ENCODE peak calls at places on chromosomes 1 and 21, in five cellular contexts. P is WERI-Rb-1, L is astrocyte, V is uterus, N is left lung. H is an unnamed sample.

GRCh38 chr1:2801046-2801445 is 447 bp downstream of the TTC34 start:
- DNase-seq in P (no peak), L (no peak), V (no peak), N (peak; percentile 51), H (no peak)

GRCh38 chr1:42941640-42942330 is 16.9 kb downstream of the SLC2A1 start:
- DNase-seq in P (no peak), L (peak; percentile 91), V (no peak), N (peak; percentile 92), H (no peak)

GRCh38 chr1:145824499-145824842 is 471 bp downstream of the POLR3C start:
- DNase-seq in P (no peak), L (no peak), V (no peak), N (no peak), H (peak; percentile 2)

GRCh38 chr1:226349081-226349480 is 40.1 kb upstream of the LIN9 start:
- DNase-seq in P (no peak), L (no peak), V (no peak), N (no peak), H (no peak)

GRCh38 chr1:47424336-47424982 is 8.4 kb downstream of the FOXE3 start:
- DNase-seq in P (peak; percentile 61), L (peak; percentile 14), V (no peak), N (no peak), H (no peak)

GRCh38 chr1:201590474-201590873 is 51.5 kb downstream of the NAV1 start:
- DNase-seq in P (no peak), L (no peak), V (no peak), N (no peak), H (no peak)

GRCh38 chr1:151416231-151416630 is 16.9 kb downstream of the PSMB4 start:
- DNase-seq in P (no peak), L (peak; percentile 9), V (no peak), N (no peak), H (no peak)

GRCh38 chr1:59026472-59026948 is 242.7 kb upstream of the JUN start:
- DNase-seq in P (no peak), L (peak; percentile 96), V (no peak), N (no peak), H (no peak)

GRCh38 chr1:42017259-42017658 is 98.5 kb upstream of the HIVEP3 start:
- DNase-seq in P (no peak), L (no peak), V (no peak), N (no peak), H (no peak)

GRCh38 chr1:10910490-10911273 is 101.8 kb upstream of the TARDBP start:
- DNase-seq in P (peak; percentile 58), L (no peak), V (no peak), N (no peak), H (no peak)

GRCh38 chr1:156104861-156105546 is 9.5 kb upstream of the LMNA start:
- DNase-seq in P (no peak), L (no peak), V (no peak), N (no peak), H (no peak)

GRCh38 chr1:59750612-59751395 is 63.9 kb upstream of the HOOK1 start:
- DNase-seq in P (no peak), L (peak; percentile 90), V (peak; percentile 86), N (no peak), H (no peak)

GRCh38 chr1:23403355-23403734 is 21.2 kb downstream of the TCEA3 start:
- DNase-seq in P (no peak), L (no peak), V (no peak), N (no peak), H (no peak)

GRCh38 chr1:23402286-23403037 is 22.1 kb downstream of the TCEA3 start:
- DNase-seq in P (no peak), L (no peak), V (no peak), N (no peak), H (no peak)

GRCh38 chr1:23405946-23406345 is 18.6 kb downstream of the TCEA3 start:
- DNase-seq in P (no peak), L (no peak), V (no peak), N (no peak), H (no peak)

GRCh38 chr1:23403038-23403336 is 21.6 kb downstream of the TCEA3 start:
- DNase-seq in P (no peak), L (peak; percentile 81), V (peak; percentile 44), N (no peak), H (no peak)

GRCh38 chr1:23403735-23404486 is 20.6 kb downstream of the TCEA3 start:
- DNase-seq in P (peak; percentile 89), L (peak; percentile 91), V (peak; percentile 85), N (peak; percentile 93), H (peak; percentile 74)
- TF ChIP-seq CTCF in P (peak; percentile 89), L (peak; percentile 96), V (peak; percentile 98), N (peak; percentile 93), H (peak; percentile 96)

GRCh38 chr21:44003307-44003966 is 8.7 kb upstream of the TRAPPC10 start:
- DNase-seq in P (no peak), L (no peak), V (no peak), N (no peak), H (no peak)

GRCh38 chr21:44005071-44005470 is 7.0 kb upstream of the TRAPPC10 start:
- DNase-seq in P (no peak), L (no peak), V (no peak), N (no peak), H (no peak)

GRCh38 chr21:44005593-44005992 is 6.5 kb upstream of the TRAPPC10 start:
- DNase-seq in P (no peak), L (no peak), V (no peak), N (no peak), H (no peak)

GRCh38 chr21:44006656-44007055 is 5.5 kb upstream of the TRAPPC10 start:
- DNase-seq in P (no peak), L (peak; percentile 92), V (peak; percentile 55), N (no peak), H (no peak)

GRCh38 chr21:44006017-44006624 is 6.0 kb upstream of the TRAPPC10 start:
- DNase-seq in P (no peak), L (peak; percentile 96), V (peak; percentile 67), N (no peak), H (no peak)
- H3K27ac ChIP-seq in P (no peak overlapping the region), L (peak overlapping the region; percentile 88), V (peak overlapping the region; percentile 80), N (peak overlapping the region; percentile 67), H (no peak overlapping the region)

DNA sequence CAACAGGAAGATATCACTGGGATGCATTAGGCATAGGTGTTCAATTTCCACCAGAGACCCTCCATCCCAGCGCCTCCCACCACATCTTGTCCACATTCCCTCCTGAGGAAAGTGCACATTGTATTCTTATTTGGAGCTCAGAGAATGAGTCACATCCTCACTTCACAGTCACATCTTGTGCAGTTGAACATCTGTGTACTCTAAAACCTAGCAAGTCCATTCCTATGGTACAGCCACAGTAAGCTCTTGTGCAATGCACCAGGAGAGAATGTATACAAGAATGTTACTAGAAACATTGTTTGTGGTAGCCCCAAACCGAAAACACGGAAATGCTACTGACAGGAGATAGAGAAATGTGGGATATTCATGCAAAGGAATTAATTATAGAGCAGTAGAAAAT is 1.6 kb upstream of the KDF1 start:
- DNase-seq in P (no peak), L (peak; percentile 85), V (no peak), N (no peak), H (no peak)
- H3K27me3 ChIP-seq in P (peaks cover 26% of the 10 kb centered on the region), L (peaks cover 29% of the 10 kb centered on the region), V (peaks cover 34% of the 10 kb centered on the region), N (peaks cover 68% of the 10 kb centered on the region), H (peaks cover 6% of the 10 kb centered on the region)

DNA sequence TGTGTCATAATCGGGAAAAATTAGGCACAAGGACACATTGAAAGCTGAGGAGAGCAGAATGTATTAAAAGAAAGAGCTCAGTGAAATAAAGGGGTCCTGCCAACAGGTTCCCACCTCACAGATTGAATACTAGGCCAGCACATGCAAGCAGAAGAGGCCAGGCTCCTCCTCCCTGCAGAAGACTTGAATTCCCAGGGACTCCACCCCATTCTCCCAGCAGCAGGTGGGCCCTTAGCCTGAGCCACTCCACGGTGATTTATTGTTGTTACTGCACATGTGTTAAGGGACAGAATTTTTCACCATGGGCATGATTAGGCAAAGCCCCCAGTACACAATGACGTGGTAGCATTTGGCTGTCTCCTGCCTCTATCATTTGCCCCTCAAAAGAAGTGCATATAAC is 1844.7 kb downstream of the NCAM2 start:
- DNase-seq in P (no peak), L (no peak), V (no peak), N (no peak), H (no peak)
- TF ChIP-seq CTCF in P (no peak), L (no peak), V (no peak), N (no peak), H (no peak)